ENCODE peak calls at places on chromosomes 4 and X, in four cellular contexts. One of them, this sample, is unnamed.

GRCh38 chr4:136369073-136369472 is 1163.2 kb downstream of the PCDH18 start:
- DNase-seq in Calu3: no peak
- DNase-seq in upper lobe of left lung: no peak
- DNase-seq in glutamatergic neuron: no peak
- DNase-seq in this sample: no peak

GRCh38 chrX:64642482-64642881 is 247.2 kb upstream of the MTMR8 start:
- DNase-seq in Calu3: no peak
- DNase-seq in upper lobe of left lung: no peak
- DNase-seq in glutamatergic neuron: peak; percentile 17
- DNase-seq in this sample: no peak

GRCh38 chr4:42436950-42437349 is 39.7 kb downstream of the SHISA3 start:
- DNase-seq in Calu3: no peak
- DNase-seq in upper lobe of left lung: no peak
- DNase-seq in glutamatergic neuron: no peak
- DNase-seq in this sample: no peak

GRCh38 chrX:130125090-130125489 is 14.8 kb upstream of the ELF4 start:
- DNase-seq in Calu3: no peak
- DNase-seq in upper lobe of left lung: no peak
- DNase-seq in glutamatergic neuron: no peak
- DNase-seq in this sample: no peak

GRCh38 chrX:131614241-131614640 is 70.4 kb downstream of the OR13H1 start:
- DNase-seq in Calu3: no peak
- DNase-seq in upper lobe of left lung: no peak
- DNase-seq in glutamatergic neuron: no peak
- DNase-seq in this sample: no peak

GRCh38 chr4:123361195-123361861 is 35.3 kb upstream of the SPRY1 start:
- DNase-seq in Calu3: no peak
- DNase-seq in upper lobe of left lung: no peak
- DNase-seq in glutamatergic neuron: no peak
- DNase-seq in this sample: no peak

GRCh38 chr4:100379583-100380105 is 138.2 kb downstream of the EMCN start:
- DNase-seq in Calu3: peak; percentile 6
- DNase-seq in upper lobe of left lung: no peak
- DNase-seq in glutamatergic neuron: no peak
- DNase-seq in this sample: no peak

GRCh38 chr4:173257732-173258717 is 76.1 kb downstream of the HMGB2 start:
- DNase-seq in Calu3: peak; percentile 63
- DNase-seq in upper lobe of left lung: no peak
- DNase-seq in glutamatergic neuron: peak; percentile 74
- DNase-seq in this sample: peak; percentile 47

GRCh38 chr4:129328176-129328575 is 232.2 kb downstream of the C4orf33 start:
- DNase-seq in Calu3: no peak
- DNase-seq in upper lobe of left lung: no peak
- DNase-seq in glutamatergic neuron: no peak
- DNase-seq in this sample: no peak

GRCh38 chrX:15680401-15680800 is 15.8 kb upstream of the CLTRN start:
- DNase-seq in Calu3: peak; percentile 41
- DNase-seq in upper lobe of left lung: no peak
- DNase-seq in glutamatergic neuron: no peak
- DNase-seq in this sample: no peak

GRCh38 chr4:179989975-179990374 is 2253.2 kb upstream of the TENM3 start:
- DNase-seq in Calu3: no peak
- DNase-seq in upper lobe of left lung: no peak
- DNase-seq in glutamatergic neuron: no peak
- DNase-seq in this sample: no peak

GRCh38 chrX:71103110-71103983 is 3.2 kb downstream of the CXorf65 start:
- DNase-seq in Calu3: peak; percentile 8
- DNase-seq in upper lobe of left lung: no peak
- DNase-seq in glutamatergic neuron: peak; percentile 74
- DNase-seq in this sample: no peak

GRCh38 chrX:32026772-32027171 is 954.9 kb upstream of the FTHL17 start:
- DNase-seq in Calu3: no peak
- DNase-seq in upper lobe of left lung: no peak
- DNase-seq in glutamatergic neuron: no peak
- DNase-seq in this sample: no peak

GRCh38 chr4:36310793-36311192 is 29.4 kb downstream of the DTHD1 start:
- DNase-seq in Calu3: no peak
- DNase-seq in upper lobe of left lung: no peak
- DNase-seq in glutamatergic neuron: no peak
- DNase-seq in this sample: no peak

GRCh38 chrX:150692296-150692695 is 900 bp upstream of the MTMR1 start:
- DNase-seq in Calu3: no peak
- DNase-seq in upper lobe of left lung: no peak
- DNase-seq in glutamatergic neuron: no peak
- DNase-seq in this sample: no peak

GRCh38 chrX:28586891-28587635 is at the start of gene IL1RAPL1:
- DNase-seq in Calu3: peak; percentile 3
- DNase-seq in upper lobe of left lung: no peak
- DNase-seq in glutamatergic neuron: no peak
- DNase-seq in this sample: no peak

GRCh38 chr4:16329132-16329796 is 103.0 kb upstream of the TAPT1 start:
- DNase-seq in Calu3: no peak
- DNase-seq in upper lobe of left lung: no peak
- DNase-seq in glutamatergic neuron: no peak
- DNase-seq in this sample: no peak

GRCh38 chr4:17316566-17316965 is 195.3 kb downstream of the QDPR start:
- DNase-seq in Calu3: no peak
- DNase-seq in upper lobe of left lung: no peak
- DNase-seq in glutamatergic neuron: no peak
- DNase-seq in this sample: no peak

GRCh38 chrX:133337250-133337649 is 78.0 kb downstream of the GPC4 start:
- DNase-seq in Calu3: peak; percentile 50
- DNase-seq in upper lobe of left lung: no peak
- DNase-seq in glutamatergic neuron: no peak
- DNase-seq in this sample: no peak

GRCh38 chrX:119008122-119008744 is 33.8 kb downstream of the LONRF3 start:
- DNase-seq in Calu3: peak; percentile 40
- DNase-seq in upper lobe of left lung: no peak
- DNase-seq in glutamatergic neuron: peak; percentile 57
- DNase-seq in this sample: no peak

GRCh38 chr4:48067536-48067935 is 51.0 kb downstream of the NIPAL1 start:
- DNase-seq in Calu3: no peak
- DNase-seq in upper lobe of left lung: no peak
- DNase-seq in glutamatergic neuron: no peak
- DNase-seq in this sample: no peak

GRCh38 chr4:109184421-109184956 is 118.0 kb downstream of the COL25A1 start:
- DNase-seq in Calu3: no peak
- DNase-seq in upper lobe of left lung: no peak
- DNase-seq in glutamatergic neuron: no peak
- DNase-seq in this sample: no peak

GRCh38 chr4:159048166-159048886 is 54.6 kb upstream of the RAPGEF2 start:
- DNase-seq in Calu3: peak; percentile 50
- DNase-seq in upper lobe of left lung: no peak
- DNase-seq in glutamatergic neuron: no peak
- DNase-seq in this sample: peak; percentile 36

GRCh38 chr4:92599044-92599443 is 295.3 kb downstream of the GRID2 start:
- DNase-seq in Calu3: no peak
- DNase-seq in upper lobe of left lung: no peak
- DNase-seq in glutamatergic neuron: no peak
- DNase-seq in this sample: no peak

GRCh38 chr4:101993841-101994221 is 203.3 kb downstream of the BANK1 start:
- DNase-seq in Calu3: no peak
- DNase-seq in upper lobe of left lung: no peak
- DNase-seq in glutamatergic neuron: no peak
- DNase-seq in this sample: no peak

GRCh38 chr4:1556541-1557220 is 127.4 kb downstream of the FAM53A start:
- DNase-seq in Calu3: no peak
- DNase-seq in upper lobe of left lung: peak; percentile 77
- DNase-seq in glutamatergic neuron: no peak
- DNase-seq in this sample: no peak

GRCh38 chr4:103375278-103375677 is 177.1 kb upstream of the CENPE start:
- DNase-seq in Calu3: no peak
- DNase-seq in upper lobe of left lung: no peak
- DNase-seq in glutamatergic neuron: no peak
- DNase-seq in this sample: no peak

GRCh38 chr4:85756938-85757337 is 282.0 kb downstream of the ARHGAP24 start:
- DNase-seq in Calu3: peak; percentile 28
- DNase-seq in upper lobe of left lung: no peak
- DNase-seq in glutamatergic neuron: peak; percentile 15
- DNase-seq in this sample: no peak

GRCh38 chr4:173171098-173171497 is 2.5 kb downstream of the GALNT7 start:
- DNase-seq in Calu3: no peak
- DNase-seq in upper lobe of left lung: no peak
- DNase-seq in glutamatergic neuron: no peak
- DNase-seq in this sample: no peak

GRCh38 chrX:125132274-125132673 is 187.4 kb upstream of the TEX13C start:
- DNase-seq in Calu3: no peak
- DNase-seq in upper lobe of left lung: no peak
- DNase-seq in glutamatergic neuron: no peak
- DNase-seq in this sample: no peak

GRCh38 chr4:82900016-82900334 is 560 bp upstream of the THAP9 start:
- DNase-seq in Calu3: no peak
- DNase-seq in upper lobe of left lung: no peak
- DNase-seq in glutamatergic neuron: no peak
- DNase-seq in this sample: no peak

GRCh38 chr4:10063544-10064300 is 42.4 kb upstream of the SLC2A9 start:
- DNase-seq in Calu3: peak; percentile 16
- DNase-seq in upper lobe of left lung: no peak
- DNase-seq in glutamatergic neuron: no peak
- DNase-seq in this sample: no peak

GRCh38 chr4:28232376-28232775 is 1371.7 kb downstream of the STIM2 start:
- DNase-seq in Calu3: no peak
- DNase-seq in upper lobe of left lung: no peak
- DNase-seq in glutamatergic neuron: no peak
- DNase-seq in this sample: no peak

GRCh38 chr4:124265701-124266100 is 446.8 kb downstream of the ANKRD50 start:
- DNase-seq in Calu3: no peak
- DNase-seq in upper lobe of left lung: no peak
- DNase-seq in glutamatergic neuron: no peak
- DNase-seq in this sample: no peak

GRCh38 chr4:17812125-17812524 is 1.3 kb downstream of the NCAPG start:
- DNase-seq in Calu3: no peak
- DNase-seq in upper lobe of left lung: no peak
- DNase-seq in glutamatergic neuron: no peak
- DNase-seq in this sample: no peak

GRCh38 chr4:162245051-162245450 is 81.3 kb upstream of the FSTL5 start:
- DNase-seq in Calu3: no peak
- DNase-seq in upper lobe of left lung: no peak
- DNase-seq in glutamatergic neuron: no peak
- DNase-seq in this sample: no peak

GRCh38 chr4:106738121-106738520 is 298.0 kb downstream of the DKK2 start:
- DNase-seq in Calu3: no peak
- DNase-seq in upper lobe of left lung: no peak
- DNase-seq in glutamatergic neuron: no peak
- DNase-seq in this sample: no peak

DNA sequence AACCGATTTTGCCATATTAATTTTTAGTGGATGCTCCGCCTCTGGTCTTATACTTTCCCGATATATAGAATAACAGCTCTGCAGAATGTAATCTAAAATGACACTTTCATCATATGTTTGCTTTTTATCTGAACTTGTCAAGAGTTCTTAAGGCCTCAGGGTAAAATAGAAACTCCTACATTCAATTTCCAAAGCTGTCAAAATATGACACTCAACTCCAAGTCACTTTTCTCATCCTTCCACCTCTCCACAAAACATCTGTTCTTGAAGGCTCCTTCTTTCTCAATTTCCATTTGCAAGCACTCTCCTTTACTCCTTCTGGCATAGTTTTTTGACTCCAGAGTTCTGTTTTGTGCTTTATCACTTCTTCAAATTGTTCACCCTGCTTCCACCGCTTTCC is 242.2 kb downstream of the PDGFC start:
- DNase-seq in Calu3: no peak
- DNase-seq in upper lobe of left lung: no peak
- DNase-seq in glutamatergic neuron: no peak
- DNase-seq in this sample: no peak
- TF ChIP-seq CTCF in Calu3: no peak
- TF ChIP-seq CTCF in upper lobe of left lung: no peak
- TF ChIP-seq CTCF in glutamatergic neuron: no peak
- TF ChIP-seq CTCF in this sample: no peak

GRCh38 chr4:186934841-186935443 is 211.3 kb upstream of the FAT1 start:
- DNase-seq in Calu3: no peak
- DNase-seq in upper lobe of left lung: no peak
- DNase-seq in glutamatergic neuron: no peak
- DNase-seq in this sample: no peak

GRCh38 chr4:186939226-186939625 is 215.6 kb upstream of the FAT1 start:
- DNase-seq in Calu3: no peak
- DNase-seq in upper lobe of left lung: no peak
- DNase-seq in glutamatergic neuron: no peak
- DNase-seq in this sample: no peak

GRCh38 chr4:186934255-186934654 is 210.6 kb upstream of the FAT1 start:
- DNase-seq in Calu3: no peak
- DNase-seq in upper lobe of left lung: no peak
- DNase-seq in glutamatergic neuron: no peak
- DNase-seq in this sample: no peak

GRCh38 chr4:186935881-186936280 is 212.2 kb upstream of the FAT1 start:
- DNase-seq in Calu3: no peak
- DNase-seq in upper lobe of left lung: no peak
- DNase-seq in glutamatergic neuron: no peak
- DNase-seq in this sample: no peak

GRCh38 chr4:186936496-186937375 is 213.1 kb upstream of the FAT1 start:
- DNase-seq in Calu3: peak; percentile 22
- DNase-seq in upper lobe of left lung: no peak
- DNase-seq in glutamatergic neuron: no peak
- DNase-seq in this sample: no peak
- TF ChIP-seq CTCF in Calu3: no peak
- TF ChIP-seq CTCF in upper lobe of left lung: peak; percentile 57
- TF ChIP-seq CTCF in glutamatergic neuron: no peak
- TF ChIP-seq CTCF in this sample: peak; percentile 6

DNA sequence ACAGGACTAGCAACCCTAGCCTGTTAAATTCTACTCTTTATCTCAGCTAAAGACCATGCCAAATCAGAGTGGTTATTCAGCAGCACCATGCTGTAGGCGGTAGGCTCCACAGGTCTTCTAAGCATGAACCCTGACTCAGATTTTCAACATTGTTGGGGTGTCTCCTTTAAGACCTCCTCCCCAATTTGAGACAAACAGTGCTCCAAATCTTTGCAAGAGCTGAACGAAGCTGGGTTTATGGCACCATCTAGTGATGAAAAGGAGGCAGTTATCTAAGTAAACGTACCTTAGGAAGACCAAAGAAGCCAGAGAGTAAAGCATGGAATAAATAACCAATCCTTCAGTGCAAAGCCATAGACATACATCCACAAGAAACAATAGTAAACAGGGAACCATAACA is 334.5 kb upstream of the SLC7A11 start:
- DNase-seq in Calu3: peak; percentile 19
- DNase-seq in upper lobe of left lung: no peak
- DNase-seq in glutamatergic neuron: no peak
- DNase-seq in this sample: no peak
- TF ChIP-seq CTCF in Calu3: peak; percentile 33
- TF ChIP-seq CTCF in upper lobe of left lung: no peak
- TF ChIP-seq CTCF in glutamatergic neuron: no peak
- TF ChIP-seq CTCF in this sample: peak; percentile 47

GRCh38 chr4:99054428-99054994 is 34.1 kb downstream of the ADH5 start:
- DNase-seq in Calu3: no peak
- DNase-seq in upper lobe of left lung: no peak
- DNase-seq in glutamatergic neuron: no peak
- DNase-seq in this sample: no peak
- TF ChIP-seq CTCF in Calu3: no peak
- TF ChIP-seq CTCF in upper lobe of left lung: no peak
- TF ChIP-seq CTCF in glutamatergic neuron: no peak
- TF ChIP-seq CTCF in this sample: no peak

This sample was measured in progenitor cell of endocrine pancreas.